ENCODE peak calls at places on chromosome 19, in six cellular contexts. H, A, R, E, J and M are unnamed samples.

GRCh38 chr19:47098608-47099007 is 15.0 kb downstream of the ZC3H4 start:
- DNase-seq in H (no peak), A (no peak), R (no peak), E (no peak), J (no peak), M (no peak)

GRCh38 chr19:34237939-34238338 is 16.4 kb upstream of the GARRE1 start:
- DNase-seq in H (no peak), A (no peak), R (no peak), E (no peak), J (no peak), M (no peak)

GRCh38 chr19:53101518-53101917 is 1.7 kb downstream of the ZNF160 start:
- DNase-seq in H (no peak), A (no peak), R (no peak), E (no peak), J (no peak), M (no peak)

GRCh38 chr19:46471116-46471733 is at the start of gene PNMA8A:
- DNase-seq in H (peak), A (no peak), R (peak), E (no peak), J (no peak), M (peak)

GRCh38 chr19:17948967-17949930 is 16.4 kb downstream of the CCDC124 start:
- DNase-seq in H (no peak), A (no peak), R (no peak), E (no peak), J (no peak), M (no peak)

GRCh38 chr19:10518444-10519361 is 1.5 kb upstream of the S1PR5 start:
- DNase-seq in H (no peak), A (no peak), R (no peak), E (no peak), J (no peak), M (no peak)

GRCh38 chr19:43380008-43380407 is 26.5 kb downstream of the CD177 start:
- DNase-seq in H (no peak), A (no peak), R (no peak), E (no peak), J (no peak), M (no peak)

GRCh38 chr19:8194528-8195275 is 14.5 kb upstream of the CERS4 start:
- DNase-seq in H (no peak), A (peak), R (no peak), E (peak), J (peak), M (no peak)

GRCh38 chr19:54154603-54155345 is 4.7 kb downstream of the LENG1 start:
- DNase-seq in H (no peak), A (peak), R (no peak), E (peak), J (no peak), M (no peak)

GRCh38 chr19:39237200-39238184 is 7.3 kb downstream of the IFNL3 start:
- DNase-seq in H (no peak), A (peak), R (no peak), E (no peak), J (no peak), M (no peak)

GRCh38 chr19:15210323-15210774 is 9.6 kb upstream of the NOTCH3 start:
- DNase-seq in H (no peak), A (no peak), R (no peak), E (no peak), J (no peak), M (no peak)

GRCh38 chr19:44548736-44549135 is 19.3 kb upstream of the CEACAM20 start:
- DNase-seq in H (no peak), A (no peak), R (no peak), E (no peak), J (no peak), M (no peak)

GRCh38 chr19:5364674-5365073 is 24.1 kb upstream of the PTPRS start:
- DNase-seq in H (no peak), A (no peak), R (no peak), E (no peak), J (no peak), M (no peak)

GRCh38 chr19:32483574-32483973 is 78.0 kb downstream of the DPY19L3 start:
- DNase-seq in H (no peak), A (no peak), R (no peak), E (no peak), J (no peak), M (no peak)

GRCh38 chr19:35037716-35038622 is 3.6 kb upstream of the HPN start:
- DNase-seq in H (no peak), A (no peak), R (no peak), E (no peak), J (no peak), M (peak)

GRCh38 chr19:32040246-32040645 is 305.2 kb upstream of the ZNF507 start:
- DNase-seq in H (no peak), A (no peak), R (no peak), E (no peak), J (no peak), M (no peak)

GRCh38 chr19:17749912-17750317 is 1.4 kb upstream of the FCHO1 start:
- DNase-seq in H (no peak), A (no peak), R (no peak), E (no peak), J (no peak), M (no peak)

GRCh38 chr19:6730153-6730804 is 7.1 kb downstream of the GPR108 start:
- DNase-seq in H (peak), A (peak), R (peak), E (no peak), J (peak), M (no peak)

GRCh38 chr19:1000095-1000494 is at the start of gene GRIN3B:
- DNase-seq in H (no peak), A (peak), R (no peak), E (peak), J (peak), M (no peak)

GRCh38 chr19:50826492-50827240 is 3.1 kb upstream of the KLK1 start:
- DNase-seq in H (no peak), A (peak), R (no peak), E (no peak), J (no peak), M (no peak)

GRCh38 chr19:4502282-4503223 is 15.7 kb downstream of the PLIN4 start:
- DNase-seq in H (no peak), A (no peak), R (no peak), E (no peak), J (no peak), M (no peak)

GRCh38 chr19:2308114-2308556 is at the start of gene LINGO3:
- DNase-seq in H (no peak), A (no peak), R (no peak), E (no peak), J (no peak), M (no peak)

GRCh38 chr19:43527860-43528622 is 1.0 kb upstream of the ETHE1 start:
- DNase-seq in H (no peak), A (no peak), R (no peak), E (no peak), J (no peak), M (no peak)

GRCh38 chr19:43798026-43798545 is 4.2 kb downstream of the LYPD5 start:
- DNase-seq in H (no peak), A (no peak), R (no peak), E (no peak), J (no peak), M (no peak)

GRCh38 chr19:6767357-6768235 is at the start of gene SH2D3A:
- DNase-seq in H (no peak), A (peak), R (no peak), E (peak), J (peak), M (no peak)

GRCh38 chr19:51327066-51327985 is 14.6 kb downstream of the VSIG10L start:
- DNase-seq in H (no peak), A (peak), R (no peak), E (peak), J (peak), M (peak)

GRCh38 chr19:5026706-5027273 is 57.9 kb downstream of the KDM4B start:
- DNase-seq in H (no peak), A (no peak), R (no peak), E (no peak), J (no peak), M (no peak)

GRCh38 chr19:43675269-43675879 is 5.4 kb upstream of the PLAUR start:
- DNase-seq in H (no peak), A (no peak), R (no peak), E (no peak), J (no peak), M (no peak)

GRCh38 chr19:17687857-17688784 is at the start of gene UNC13A:
- DNase-seq in H (peak), A (peak), R (no peak), E (peak), J (peak), M (peak)

GRCh38 chr19:14432817-14433453 is at the start of gene PKN1:
- DNase-seq in H (peak), A (no peak), R (no peak), E (peak), J (no peak), M (peak)

GRCh38 chr19:48635263-48635965 is 1.8 kb downstream of the DBP start:
- DNase-seq in H (peak), A (peak), R (no peak), E (peak), J (peak), M (peak)